ENCODE peak calls at places on chromosome 6, in four cellular contexts. Y is endothelial cell, H is epithelial cell of esophagus, D is left lung. Z is an unnamed sample.

GRCh38 chr6:24566020-24566752 is 71.4 kb downstream of the ALDH5A1 start:
- DNase-seq in Y (no peak), H (no peak), D (no peak), Z (no peak)

GRCh38 chr6:149045404-149045803 is 272.1 kb upstream of the TAB2 start:
- DNase-seq in Y (no peak), H (no peak), D (no peak), Z (no peak)

GRCh38 chr6:143195349-143195845 is 134.7 kb downstream of the AIG1 start:
- DNase-seq in Y (no peak), D (peak), H (no peak), Z (no peak)

GRCh38 chr6:157314705-157315321 is 8.5 kb downstream of the TMEM242 start:
- DNase-seq in D (no peak), H (peak), Y (no peak), Z (peak)

GRCh38 chr6:125554456-125554855 is 195.0 kb upstream of the HEY2 start:
- DNase-seq in Y (no peak), H (no peak), D (no peak), Z (no peak)

GRCh38 chr6:119002069-119002468 is 67.1 kb upstream of the MCM9 start:
- DNase-seq in H (no peak), Y (no peak), D (no peak), Z (no peak)

GRCh38 chr6:113644861-113645575 is 212.1 kb upstream of the MARCKS start:
- DNase-seq in D (no peak), Y (no peak), H (peak), Z (peak)

GRCh38 chr6:84967389-84967788 is 203.0 kb upstream of the TBX18 start:
- DNase-seq in H (peak), Y (peak), D (no peak), Z (peak)

GRCh38 chr6:127841811-127842210 is 59.0 kb downstream of the THEMIS start:
- DNase-seq in H (no peak), D (no peak), Y (no peak), Z (no peak)

GRCh38 chr6:44042261-44043035 is 84.8 kb downstream of the MRPL14 start:
- DNase-seq in D (no peak), H (no peak), Y (no peak), Z (no peak)

GRCh38 chr6:109606362-109606761 is 84.6 kb downstream of the AK9 start:
- DNase-seq in Y (no peak), D (no peak), H (no peak), Z (no peak)

GRCh38 chr6:45892696-45893095 is 123.0 kb downstream of the CLIC5 start:
- DNase-seq in D (no peak), Y (no peak), H (no peak), Z (no peak)

GRCh38 chr6:11754625-11755289 is 23.8 kb downstream of the ADTRP start:
- DNase-seq in Y (no peak), H (peak), D (no peak), Z (no peak)

GRCh38 chr6:163572612-163573011 is 158.1 kb downstream of the QKI start:
- DNase-seq in D (no peak), H (no peak), Y (no peak), Z (no peak)

GRCh38 chr6:18845891-18846290 is 458.7 kb downstream of the RNF144B start:
- DNase-seq in H (peak), D (no peak), Y (no peak), Z (no peak)

GRCh38 chr6:138987643-138988468 is at the start of gene REPS1:
- DNase-seq in Y (peak), H (peak), D (peak), Z (peak)

GRCh38 chr6:165799736-165800135 is 136.7 kb upstream of the PDE10A start:
- DNase-seq in D (no peak), H (no peak), Y (no peak), Z (no peak)

DNA sequence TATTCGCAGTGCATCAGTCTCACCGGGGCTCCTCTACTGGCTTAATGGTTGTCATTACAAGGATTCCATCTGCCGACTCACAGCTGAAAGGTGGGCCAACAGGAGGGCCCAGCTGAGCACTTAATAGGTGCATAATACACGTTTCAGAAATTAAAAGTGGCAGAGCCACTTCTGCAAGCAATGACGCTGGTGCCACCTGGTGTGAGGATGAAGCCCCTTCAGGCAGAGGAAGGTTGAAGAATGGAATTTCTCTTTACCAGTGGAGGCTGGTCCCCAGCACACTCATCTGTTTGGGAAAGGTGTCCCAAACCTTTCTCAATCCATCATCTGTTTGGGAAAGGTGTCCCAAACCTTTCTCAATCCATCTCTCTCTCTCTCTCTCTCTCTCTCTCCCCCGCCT is 8.2 kb upstream of the STMND1 start:
- DNase-seq in H (peak), D (no peak), Y (no peak), Z (no peak)
- TF ChIP-seq CTCF in H (peak), D (no peak), Y (peak), Z (peak)

DNA sequence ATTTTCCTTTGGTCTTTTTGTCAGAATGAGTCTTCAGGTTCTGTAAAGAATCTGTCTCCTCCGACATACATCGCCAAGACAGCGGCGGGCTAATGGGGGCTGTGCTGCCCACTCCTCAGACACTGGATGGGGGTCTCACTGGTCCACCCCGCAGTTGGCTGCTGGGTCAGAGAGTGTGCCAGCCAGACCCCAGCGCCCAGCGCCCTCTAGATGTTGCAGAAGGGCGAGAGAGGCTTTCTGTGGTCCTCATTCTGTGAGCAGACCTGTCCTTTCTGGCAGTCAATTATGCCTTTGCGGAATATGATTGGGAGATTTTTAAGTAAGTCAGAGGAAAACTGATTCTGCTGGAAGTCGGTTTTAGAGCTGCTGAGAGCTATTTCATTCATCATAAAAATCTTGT is 7.8 kb upstream of the CCR6 start:
- DNase-seq in H (no peak), Y (peak), D (no peak), Z (no peak)
- TF ChIP-seq CTCF in H (no peak), Y (no peak), D (no peak), Z (no peak)

DNA sequence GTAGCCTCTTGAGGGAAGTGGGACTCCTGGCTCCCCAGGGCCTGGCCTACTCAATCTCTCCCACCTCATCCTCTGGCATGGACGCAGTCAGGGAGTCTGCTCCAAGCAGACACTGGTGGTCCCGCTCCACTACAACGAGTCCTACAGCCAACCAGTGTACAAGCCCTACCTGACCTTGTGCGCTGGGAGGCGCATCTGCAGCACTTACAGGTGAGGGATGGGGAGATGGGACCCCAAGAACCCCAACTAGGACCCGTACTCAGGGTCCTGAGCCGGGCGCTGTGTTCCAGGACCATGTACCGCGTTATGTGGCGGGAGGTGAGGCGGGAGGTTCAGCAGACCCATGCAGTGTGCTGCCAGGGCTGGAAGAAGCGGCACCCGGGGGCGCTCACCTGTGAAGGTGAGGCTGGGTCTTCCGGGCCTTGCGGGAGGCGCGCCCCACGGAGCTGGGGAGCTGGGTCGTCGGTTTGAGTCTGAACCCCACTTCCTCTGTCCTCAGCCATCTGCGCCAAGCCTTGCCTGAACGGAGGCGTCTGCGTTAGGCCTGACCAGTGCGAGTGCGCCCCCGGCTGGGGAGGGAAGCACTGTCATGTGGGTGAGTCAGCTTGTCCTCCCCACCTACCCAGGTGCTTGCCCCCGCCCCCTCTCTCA is 2.1 kb downstream of the EGFL8 start:
- DNase-seq in H (no peak), Y (no peak), D (no peak), Z (no peak)
- TF ChIP-seq CTCF in H (no peak), Y (no peak), D (no peak), Z (no peak)

DNA sequence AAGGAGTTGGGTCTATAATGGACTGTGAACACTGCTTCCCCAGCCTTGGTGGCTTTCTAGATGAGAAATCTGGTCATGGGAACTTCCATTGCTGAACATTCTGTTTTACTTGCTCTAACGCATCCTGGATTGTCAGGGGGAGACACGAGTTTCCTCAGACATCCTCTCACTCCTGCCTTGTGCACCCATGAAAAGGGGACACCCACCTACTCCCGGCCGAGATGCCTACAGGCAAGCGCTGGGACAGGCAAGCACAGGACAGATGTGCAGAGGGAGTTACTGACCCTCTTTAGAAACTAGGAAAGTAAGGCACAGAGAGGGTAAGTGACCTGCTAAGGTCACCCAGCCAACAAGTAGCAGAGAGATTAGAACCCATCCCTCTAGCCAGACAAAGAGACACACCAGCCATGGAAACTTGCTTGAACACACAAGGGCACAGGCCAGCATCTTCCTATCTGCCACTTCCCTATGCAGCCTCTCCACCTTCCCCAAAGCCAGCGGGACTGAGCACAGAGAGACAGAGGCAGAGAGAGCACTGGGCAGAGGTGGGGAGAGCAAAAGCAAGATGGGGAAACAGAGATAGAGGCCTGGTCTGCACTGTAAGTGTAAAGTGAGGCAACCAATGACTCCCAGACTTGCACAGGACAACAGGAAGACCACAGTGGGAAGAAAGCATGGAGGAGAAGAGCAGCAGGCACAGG is 845 bp upstream of the SFTA2 start:
- DNase-seq in Y (no peak), D (no peak), H (no peak), Z (no peak)
- TF ChIP-seq CTCF in Y (no peak), D (no peak), H (no peak), Z (no peak)